ENCODE peak calls at places on chromosome 6, in ten cellular contexts. W is fibroblast of the aortic adventitia; Z is ELF-1; Y is myocyte; G is occipital lobe; M is activated CD8-positive, alpha-beta memory T cell treated with anti-CD3 and anti-CD28 coated beads, Interleukin-2, amount 50 U/mL, for 4 hours; R is A549; P is EL; H is CD8-positive, alpha-beta memory T cell; B is astrocyte of the spinal cord. T is an unnamed sample.

GRCh38 chr6:122422003-122422402 is 22.6 kb downstream of the HSF2 start:
- DNase-seq in W (no peak), B (no peak), R (no peak), P (no peak), H (no peak), G (no peak), Z (no peak), M (no peak), Y (no peak), T (no peak)

GRCh38 chr6:105606871-105607421 is 204.1 kb upstream of the PREP start:
- DNase-seq in G (no peak), W (no peak), Y (peak), B (no peak), H (no peak), R (peak), Z (no peak), M (no peak), P (peak), T (no peak)

GRCh38 chr6:12947191-12947795 is 230.7 kb downstream of the PHACTR1 start:
- DNase-seq in B (no peak), Y (no peak), Z (no peak), R (no peak), W (no peak), G (no peak), P (peak), M (no peak), H (no peak), T (no peak)

GRCh38 chr6:2054516-2055067 is 190.8 kb downstream of the GMDS start:
- DNase-seq in Z (no peak), R (no peak), Y (no peak), P (no peak), G (no peak), H (no peak), W (no peak), M (no peak), B (no peak), T (no peak)

GRCh38 chr6:39707962-39708683 is 17.1 kb downstream of the KIF6 start:
- DNase-seq in G (no peak), W (no peak), Z (no peak), M (no peak), P (no peak), B (no peak), Y (no peak), H (no peak), R (no peak), T (no peak)

GRCh38 chr6:22737331-22737730 is 168.0 kb downstream of the HDGFL1 start:
- DNase-seq in W (peak), B (peak), Y (peak), Z (peak), H (no peak), R (peak), P (peak), M (no peak), G (no peak), T (peak)

GRCh38 chr6:33312361-33313104 is 1.3 kb downstream of the TAPBP start:
- DNase-seq in R (peak), Z (peak), M (peak), H (peak), B (peak), G (peak), Y (peak), W (peak), P (peak), T (peak)

GRCh38 chr6:7136859-7137334 is 29.1 kb downstream of the RREB1 start:
- DNase-seq in R (no peak), B (no peak), H (no peak), W (no peak), M (no peak), G (no peak), Y (no peak), Z (peak), P (no peak), T (no peak)

GRCh38 chr6:33147807-33148666 is 44.2 kb downstream of the COL11A2 start:
- DNase-seq in M (no peak), H (no peak), G (no peak), R (peak), P (peak), Z (no peak), W (peak), Y (peak), B (peak), T (no peak)

GRCh38 chr6:44161997-44162338 is 3.3 kb downstream of the CAPN11 start:
- DNase-seq in R (no peak), Z (no peak), M (no peak), Y (peak), G (no peak), H (no peak), W (peak), B (peak), P (peak), T (no peak)

GRCh38 chr6:22043284-22043962 is 253.4 kb downstream of the PRL start:
- DNase-seq in G (no peak), H (no peak), Z (peak), Y (peak), W (peak), P (no peak), M (no peak), R (no peak), B (no peak), T (no peak)

GRCh38 chr6:128303870-128304269 is 216.5 kb downstream of the PTPRK start:
- DNase-seq in R (no peak), W (no peak), B (no peak), P (no peak), Y (no peak), Z (no peak), H (no peak), G (no peak), M (no peak), T (no peak)

GRCh38 chr6:77814119-77814518 is 161.3 kb downstream of the MEI4 start:
- DNase-seq in W (no peak), G (no peak), H (no peak), R (no peak), B (no peak), Y (no peak), M (no peak), Z (no peak), P (no peak), T (no peak)

GRCh38 chr6:10272591-10272990 is 142.3 kb downstream of the TFAP2A start:
- DNase-seq in M (no peak), P (peak), Y (no peak), R (no peak), G (no peak), B (no peak), Z (no peak), W (no peak), H (no peak), T (no peak)

GRCh38 chr6:75493400-75494064 is at the start of gene FILIP1:
- DNase-seq in W (peak), R (peak), Y (peak), H (no peak), Z (peak), M (no peak), G (peak), B (peak), P (no peak), T (peak)

GRCh38 chr6:23414204-23414501 is 711.9 kb upstream of the NRSN1 start:
- DNase-seq in Z (no peak), R (no peak), H (no peak), Y (peak), G (no peak), B (peak), W (peak), P (peak), M (no peak), T (no peak)

GRCh38 chr6:8000080-8001035 is 63.8 kb downstream of the BLOC1S5 start:
- DNase-seq in M (no peak), Z (no peak), B (no peak), R (no peak), P (no peak), H (no peak), G (no peak), Y (no peak), W (peak), T (no peak)

GRCh38 chr6:12060780-12061619 is 48.9 kb downstream of the HIVEP1 start:
- DNase-seq in M (peak), Y (no peak), Z (peak), G (peak), W (no peak), P (no peak), B (peak), R (peak), H (peak), T (peak)

GRCh38 chr6:42359021-42359420 is 92.7 kb downstream of the TRERF1 start:
- DNase-seq in P (peak), R (no peak), Z (no peak), Y (peak), G (no peak), B (no peak), H (no peak), W (no peak), M (no peak), T (no peak)

GRCh38 chr6:48826884-48827701 is 636.0 kb downstream of the MMUT start:
- DNase-seq in H (no peak), W (peak), M (no peak), B (peak), P (peak), R (peak), Z (peak), G (no peak), Y (peak), T (peak)